ENCODE peak calls at places on chromosome 3, in nine cellular contexts. S is lung; C is left colon; N is kidney tubule cell; U is NCI-H774; D is AG04450; Z is NB4; H is T-helper 17 cell; E is stimulated activated CD8-positive, alpha-beta memory T cell treated with anti-CD3 and anti-CD28 coated beads, Interleukin-15, amount 100 ng/mL, for 24 hours. P is an unnamed sample.

GRCh38 chr3:162489853-162490252 is 993.2 kb downstream of the OTOL1 start:
- DNase-seq in S (no peak), C (no peak), N (no peak), U (no peak), D (no peak), Z (peak), H (no peak), E (no peak), P (no peak)

GRCh38 chr3:150428562-150428961 is 20.5 kb downstream of the TSC22D2 start:
- DNase-seq in S (no peak), C (no peak), N (no peak), U (no peak), D (no peak), Z (peak), H (no peak), E (no peak), P (no peak)

GRCh38 chr3:32148356-32148755 is 41.9 kb downstream of the GPD1L start:
- DNase-seq in S (no peak), C (no peak), N (peak), U (no peak), D (no peak), Z (no peak), H (no peak), E (no peak), P (no peak)

GRCh38 chr3:133937756-133938601 is 42.3 kb upstream of the RAB6B start:
- DNase-seq in S (no peak), C (no peak), N (no peak), U (no peak), D (no peak), Z (no peak), H (no peak), E (no peak), P (no peak)

GRCh38 chr3:150436161-150436560 is 28.1 kb downstream of the TSC22D2 start:
- DNase-seq in S (no peak), C (no peak), N (no peak), U (no peak), D (no peak), Z (no peak), H (no peak), E (no peak), P (no peak)

GRCh38 chr3:69822501-69822900 is 83.2 kb downstream of the MITF start:
- DNase-seq in S (no peak), C (no peak), N (peak), U (no peak), D (no peak), Z (no peak), H (no peak), E (no peak), P (no peak)

GRCh38 chr3:121295966-121296365 is 249.8 kb downstream of the POLQ start:
- DNase-seq in S (no peak), C (no peak), N (no peak), U (no peak), D (no peak), Z (no peak), H (no peak), E (no peak), P (no peak)

GRCh38 chr3:165839296-165840076 is 2.3 kb upstream of the BCHE start:
- DNase-seq in S (no peak), C (no peak), N (peak), U (no peak), D (no peak), Z (peak), H (no peak), E (no peak), P (no peak)

GRCh38 chr3:195794708-195795107 is 17.0 kb downstream of the MUC4 start:
- DNase-seq in S (no peak), C (no peak), N (no peak), U (no peak), D (no peak), Z (peak), H (no peak), E (no peak), P (no peak)

GRCh38 chr3:189995129-189995528 is 125.6 kb downstream of the P3H2 start:
- DNase-seq in S (no peak), C (no peak), N (no peak), U (no peak), D (no peak), Z (no peak), H (no peak), E (no peak), P (no peak)

GRCh38 chr3:7484636-7485035 is 623.7 kb downstream of the GRM7 start:
- DNase-seq in S (no peak), C (no peak), N (peak), U (no peak), D (no peak), Z (no peak), H (no peak), E (no peak), P (no peak)

GRCh38 chr3:71859128-71859519 is 74.2 kb upstream of the PROK2 start:
- DNase-seq in S (no peak), C (no peak), N (peak), U (peak), D (no peak), Z (peak), H (peak), E (no peak), P (no peak)

GRCh38 chr3:125351814-125352456 is 23.2 kb downstream of the ZNF148 start:
- DNase-seq in S (no peak), C (no peak), N (peak), U (no peak), D (no peak), Z (peak), H (no peak), E (no peak), P (no peak)

GRCh38 chr3:41369838-41370237 is 170.5 kb downstream of the CTNNB1 start:
- DNase-seq in S (no peak), C (no peak), N (no peak), U (peak), D (no peak), Z (no peak), H (no peak), E (no peak), P (no peak)

GRCh38 chr3:127012091-127012490 is 29.2 kb downstream of the PLXNA1 start:
- DNase-seq in S (no peak), C (no peak), N (no peak), U (no peak), D (no peak), Z (peak), H (no peak), E (no peak), P (no peak)

P was measured in dorsolateral prefrontal cortex.